ENCODE peak calls at places on chromosome 7, in four cellular contexts. Q, T, N and P are unnamed samples.

GRCh38 chr7:7102906-7103305 is 79.4 kb upstream of the C1GALT1 start:
- DNase-seq in Q (no peak), T (no peak), N (no peak), P (no peak)

GRCh38 chr7:2817456-2817855 is 26.7 kb downstream of the GNA12 start:
- DNase-seq in Q (no peak), T (peak), N (no peak), P (no peak)

GRCh38 chr7:55056068-55056467 is 37.3 kb downstream of the EGFR start:
- DNase-seq in Q (no peak), T (no peak), N (no peak), P (no peak)

GRCh38 chr7:98674881-98675280 is 57.8 kb downstream of the NPTX2 start:
- DNase-seq in Q (no peak), T (no peak), N (no peak), P (no peak)

GRCh38 chr7:24576171-24577052 is 3.2 kb downstream of the PALS2 start:
- DNase-seq in Q (peak), T (peak), N (peak), P (peak)

GRCh38 chr7:158623241-158623640 is 35.6 kb upstream of the PTPRN2 start:
- DNase-seq in Q (no peak), T (no peak), N (no peak), P (no peak)

GRCh38 chr7:6437251-6437650 is 10.5 kb downstream of the DAGLB start:
- DNase-seq in Q (no peak), T (peak), N (no peak), P (no peak)

GRCh38 chr7:4663239-4663638 is 18.9 kb upstream of the FOXK1 start:
- DNase-seq in Q (no peak), T (no peak), N (no peak), P (no peak)

GRCh38 chr7:122886357-122887081 is at the start of gene CADPS2:
- DNase-seq in Q (peak), T (peak), N (peak), P (peak)

GRCh38 chr7:130926021-130926691 is 192.1 kb upstream of the KLF14 start:
- DNase-seq in Q (no peak), T (peak), N (no peak), P (no peak)

GRCh38 chr7:2688409-2689342 is 674 bp downstream of the AMZ1 start:
- DNase-seq in Q (no peak), T (no peak), N (no peak), P (no peak)

GRCh38 chr7:150307129-150307528 is 16.0 kb upstream of the LRRC61 start:
- DNase-seq in Q (no peak), T (no peak), N (no peak), P (no peak)

GRCh38 chr7:87219545-87220025 is at the start of gene TMEM243:
- DNase-seq in Q (peak), T (peak), N (peak), P (peak)

GRCh38 chr7:108839091-108839490 is 269.4 kb downstream of the DNAJB9 start:
- DNase-seq in Q (no peak), T (no peak), N (no peak), P (no peak)

GRCh38 chr7:94417921-94418320 is 23.2 kb downstream of the COL1A2 start:
- DNase-seq in Q (no peak), T (no peak), N (no peak), P (no peak)

GRCh38 chr7:116969371-116969902 is 16.1 kb downstream of the ST7 start:
- DNase-seq in Q (no peak), T (no peak), N (no peak), P (no peak)

GRCh38 chr7:113394856-113395255 is 276.5 kb upstream of the SMIM30 start:
- DNase-seq in Q (no peak), T (no peak), N (no peak), P (no peak)

GRCh38 chr7:157584420-157584819 is 247.6 kb downstream of the DNAJB6 start:
- DNase-seq in Q (no peak), T (no peak), N (no peak), P (no peak)

GRCh38 chr7:102216573-102217314 is 69.9 kb upstream of the SH2B2 start:
- DNase-seq in Q (no peak), T (no peak), N (no peak), P (no peak)

GRCh38 chr7:2452074-2452507 is 24.1 kb downstream of the GRIFIN start:
- DNase-seq in Q (no peak), T (peak), N (peak), P (no peak)

GRCh38 chr7:40885503-40885902 is 750.7 kb downstream of the SUGCT start:
- DNase-seq in Q (no peak), T (no peak), N (no peak), P (peak)

GRCh38 chr7:133633055-133633454 is 380.2 kb downstream of the EXOC4 start:
- DNase-seq in Q (no peak), T (no peak), N (no peak), P (peak)

GRCh38 chr7:55043691-55044090 is 24.9 kb downstream of the EGFR start:
- DNase-seq in Q (no peak), T (no peak), N (no peak), P (no peak)

GRCh38 chr7:79709574-79710409 is 256.3 kb upstream of the MAGI2 start:
- DNase-seq in Q (peak), T (no peak), N (no peak), P (peak)

DNA sequence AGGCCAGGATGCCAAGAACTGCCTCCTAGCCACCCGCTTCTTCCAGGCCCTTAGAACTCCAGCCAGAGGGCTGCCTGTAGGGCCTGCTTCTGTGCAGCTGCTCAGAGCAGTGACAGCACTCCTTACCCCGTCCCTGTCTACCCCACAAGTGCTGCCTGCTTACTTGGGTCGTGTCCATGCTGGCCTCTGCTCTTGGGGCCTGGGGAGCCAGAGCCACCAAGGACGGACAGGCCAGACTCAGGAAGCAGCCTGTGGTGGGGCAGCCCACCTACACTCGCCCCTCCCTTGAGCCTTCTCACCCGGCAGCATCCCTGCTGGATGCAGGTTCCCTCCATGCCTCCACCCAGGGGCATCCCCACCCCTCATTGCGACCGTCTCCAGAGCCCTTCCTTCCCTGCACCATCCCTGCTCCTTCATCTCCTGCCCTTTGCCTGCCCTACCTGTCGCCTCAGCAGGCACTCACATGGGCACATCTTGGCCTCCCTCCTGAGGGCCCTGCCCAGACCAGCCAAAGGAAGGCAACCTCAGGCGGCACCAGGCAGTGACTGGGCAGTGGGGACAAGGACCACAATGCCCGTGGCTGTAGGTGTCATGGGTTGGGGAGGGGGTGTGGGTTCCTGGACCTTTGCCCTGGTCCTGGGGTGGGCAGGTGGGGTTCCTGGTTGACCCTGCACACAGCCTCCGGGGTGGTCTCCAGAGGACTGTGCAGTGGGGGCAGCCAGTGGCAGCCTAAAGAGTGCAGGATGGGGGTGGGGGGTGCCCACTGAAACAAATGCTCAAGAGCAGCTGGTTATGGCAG is 78.0 kb upstream of the TNS3 start:
- DNase-seq in Q (no peak), T (no peak), N (no peak), P (no peak)
- TF ChIP-seq MAZ in Q (no peak), T (no peak), N (no peak), P (no peak)

GRCh38 chr7:128829391-128830166 is 627 bp upstream of the FLNC start:
- DNase-seq in Q (no peak), T (no peak), N (peak), P (peak)

GRCh38 chr7:128830231-128831177 is at the start of gene FLNC:
- DNase-seq in Q (no peak), T (no peak), N (peak), P (peak)

GRCh38 chr7:128831994-128832879 is 2.0 kb downstream of the FLNC start:
- DNase-seq in Q (no peak), T (no peak), N (peak), P (peak)

GRCh38 chr7:128832880-128833147 is 2.6 kb downstream of the FLNC start:
- DNase-seq in Q (no peak), T (no peak), N (no peak), P (no peak)

GRCh38 chr7:128831178-128831993 is 1.2 kb downstream of the FLNC start:
- DNase-seq in Q (no peak), T (no peak), N (peak), P (peak)
- TF ChIP-seq MAFK in Q (no peak), T (no peak), N (no peak), P (no peak)

DNA sequence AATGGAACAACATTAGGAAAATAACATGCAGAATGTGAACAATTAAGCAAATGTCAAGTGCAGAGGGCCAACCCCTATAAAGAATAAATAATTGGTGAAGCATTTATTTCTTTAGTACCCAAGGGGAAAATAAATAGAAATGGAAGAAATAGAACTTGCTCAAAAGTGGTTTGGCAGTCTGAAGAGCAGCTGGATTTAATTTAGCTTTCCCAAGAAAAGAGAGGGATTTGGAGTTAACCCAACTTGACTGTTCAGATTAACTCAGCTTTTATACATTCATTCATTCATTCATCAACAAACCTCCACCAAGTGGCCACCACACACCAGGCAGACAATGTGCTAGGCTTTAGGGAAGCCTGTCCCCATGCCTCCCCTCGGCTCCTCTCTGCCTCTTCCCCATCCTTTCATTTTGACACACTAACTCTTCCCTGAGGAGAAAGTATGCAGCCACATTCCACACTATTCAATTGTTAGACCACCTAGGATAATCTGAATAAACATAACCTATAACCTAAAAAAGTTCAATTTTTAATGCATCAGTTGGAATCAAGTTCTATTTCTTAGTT is 295.5 kb downstream of the AHR start:
- DNase-seq in Q (no peak), T (no peak), N (no peak), P (peak)
- H3K4me3 ChIP-seq in Q (no peak), T (no peak), N (no peak), P (no peak)

GRCh38 chr7:8783229-8783628 is 349.8 kb downstream of the NXPH1 start:
- DNase-seq in Q (no peak), T (no peak), N (no peak), P (no peak)
- TF ChIP-seq MAZ in Q (no peak), T (no peak), N (no peak), P (no peak)

GRCh38 chr7:155296006-155296787 is 1.5 kb upstream of the INSIG1 start:
- DNase-seq in Q (no peak), T (no peak), N (no peak), P (no peak)

GRCh38 chr7:155298288-155298833 is 683 bp downstream of the INSIG1 start:
- DNase-seq in Q (no peak), T (no peak), N (no peak), P (no peak)

GRCh38 chr7:155298834-155299538 is 1.3 kb downstream of the INSIG1 start:
- DNase-seq in Q (peak), T (no peak), N (peak), P (peak)

GRCh38 chr7:155296788-155297516 is 726 bp upstream of the INSIG1 start:
- DNase-seq in Q (peak), T (no peak), N (peak), P (peak)

DNA sequence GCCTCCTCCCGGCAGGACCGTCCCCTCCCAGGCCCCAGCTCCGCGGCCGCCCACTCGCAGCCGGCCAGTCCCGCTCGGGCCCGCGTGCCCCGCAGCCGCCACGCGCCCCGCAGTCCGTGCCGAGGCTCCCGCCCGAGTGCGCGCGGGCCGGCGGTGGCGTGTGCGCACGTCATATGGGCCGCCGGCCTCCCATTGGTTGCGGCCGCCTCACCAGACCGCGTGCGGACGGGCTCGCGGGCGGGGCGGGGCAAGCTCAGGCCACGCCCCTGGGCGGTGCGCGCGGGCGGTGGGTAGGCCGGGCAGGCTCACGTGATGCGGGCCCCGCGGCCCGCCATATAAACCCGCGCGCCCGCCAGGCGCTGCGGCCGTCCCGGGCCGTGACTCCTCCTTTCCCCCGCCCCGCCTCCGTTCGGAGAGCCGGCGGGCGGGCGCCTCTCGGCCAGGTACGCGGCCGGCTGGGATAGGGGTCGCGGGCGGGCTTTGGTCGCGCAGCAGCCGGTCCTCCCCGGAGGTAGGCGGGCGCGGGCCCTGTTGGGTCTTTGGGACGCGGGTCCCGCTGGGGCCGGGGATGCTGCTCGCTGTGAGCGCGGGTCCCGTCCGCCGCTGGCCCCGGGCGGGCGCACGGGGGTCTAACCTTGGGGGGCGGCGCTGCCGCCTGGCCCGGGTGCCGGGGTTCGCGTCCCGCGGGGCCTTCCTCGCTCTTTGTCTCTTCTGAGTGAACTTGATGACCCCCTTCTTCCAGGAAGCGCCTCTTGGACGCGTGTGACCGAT is at the start of gene INSIG1:
- DNase-seq in Q (peak), T (no peak), N (peak), P (peak)
- TF ChIP-seq MAFK in Q (no peak), T (no peak), N (no peak), P (no peak)